ENCODE peak calls at places on chromosomes 5 and 9, in seven cellular contexts. O is HS-27A, W is fibroblast of the aortic adventitia, P is C1 segment of cervical spinal cord, E is left colon, M is germinal center, R is KBM-7. Q is an unnamed sample.

GRCh38 chr9:72038408-72038807 is 22.0 kb downstream of the C9orf57 start:
- DNase-seq in P (no peak), W (no peak), R (no peak), M (no peak), O (no peak), E (no peak), Q (no peak)

GRCh38 chr9:82549174-82549821 is 513.6 kb downstream of the RASEF start:
- DNase-seq in M (no peak), R (no peak), E (no peak), P (no peak), O (no peak), W (no peak), Q (no peak)

GRCh38 chr5:154945695-154946301 is 4.9 kb downstream of the MRPL22 start:
- DNase-seq in W (peak; percentile 51), E (no peak), M (peak; percentile 33), O (no peak), R (no peak), P (no peak), Q (no peak)

GRCh38 chr9:3527653-3527960 is 1.8 kb upstream of the RFX3 start:
- DNase-seq in M (no peak), P (no peak), E (no peak), W (no peak), R (peak; percentile 57), O (no peak), Q (no peak)

GRCh38 chr5:107592515-107592914 is 78.2 kb downstream of the EFNA5 start:
- DNase-seq in P (no peak), E (no peak), O (no peak), M (no peak), R (no peak), W (no peak), Q (no peak)

GRCh38 chr5:110050640-110051345 is 361.1 kb downstream of the MAN2A1 start:
- DNase-seq in W (no peak), P (no peak), O (no peak), M (no peak), E (no peak), R (no peak), Q (no peak)

GRCh38 chr9:8660383-8660782 is 860.8 kb upstream of the DMAC1 start:
- DNase-seq in W (peak; percentile 93), E (peak; percentile 38), R (peak; percentile 90), O (no peak), M (no peak), P (no peak), Q (no peak)

GRCh38 chr9:4417578-4418325 is 72.5 kb upstream of the SLC1A1 start:
- DNase-seq in R (no peak), P (no peak), O (no peak), W (peak; percentile 79), E (no peak), M (no peak), Q (no peak)

GRCh38 chr9:28970241-28970654 is 1397.0 kb upstream of the C9orf72 start:
- DNase-seq in M (no peak), E (no peak), O (no peak), P (no peak), W (no peak), R (no peak), Q (no peak)

GRCh38 chr5:134051305-134051704 is 46.5 kb upstream of the VDAC1 start:
- DNase-seq in O (no peak), E (no peak), M (no peak), P (no peak), W (no peak), R (no peak), Q (no peak)

GRCh38 chr9:124220551-124221451 is 36.9 kb upstream of the NEK6 start:
- DNase-seq in R (no peak), P (no peak), M (no peak), O (no peak), E (peak; percentile 80), W (peak; percentile 68), Q (no peak)

GRCh38 chr5:108295588-108296368 is 86.1 kb downstream of the FBXL17 start:
- DNase-seq in W (peak; percentile 56), P (no peak), M (no peak), R (no peak), O (no peak), E (no peak), Q (no peak)

GRCh38 chr9:86405086-86405491 is 50.9 kb upstream of the TUT7 start:
- DNase-seq in R (no peak), W (no peak), E (no peak), P (no peak), M (no peak), O (no peak), Q (no peak)

GRCh38 chr9:105438136-105438839 is 9.5 kb upstream of the FSD1L start:
- DNase-seq in E (no peak), O (no peak), P (no peak), R (no peak), M (no peak), W (peak; percentile 56), Q (no peak)

GRCh38 chr5:69519285-69519684 is 26.7 kb downstream of the OCLN start:
- DNase-seq in R (no peak), E (no peak), P (no peak), O (no peak), M (no peak), W (no peak), Q (no peak)

GRCh38 chr9:94948567-94949235 is 222.2 kb downstream of the AOPEP start:
- DNase-seq in O (no peak), M (no peak), P (no peak), R (no peak), W (peak; percentile 47), E (no peak), Q (no peak)

GRCh38 chr9:72894342-72894741 is 58.5 kb downstream of the ALDH1A1 start:
- DNase-seq in E (no peak), M (no peak), P (no peak), W (peak; percentile 32), O (peak; percentile 45), R (no peak), Q (no peak)

GRCh38 chr9:3478549-3478953 is 47.2 kb downstream of the RFX3 start:
- DNase-seq in M (peak; percentile 6), P (no peak), W (peak; percentile 82), R (no peak), E (no peak), O (no peak), Q (no peak)

GRCh38 chr5:60340326-60340725 is 359.6 kb downstream of the DEPDC1B start:
- DNase-seq in M (no peak), O (no peak), P (no peak), R (no peak), W (no peak), E (no peak), Q (no peak)

GRCh38 chr5:59188415-59189225 is 605.7 kb downstream of the RAB3C start:
- DNase-seq in O (no peak), R (peak; percentile 69), P (peak; percentile 22), E (peak; percentile 56), W (peak; percentile 75), M (peak; percentile 52), Q (no peak)

GRCh38 chr5:77631166-77631582 is 7.3 kb downstream of the OTP start:
- DNase-seq in R (no peak), W (no peak), E (no peak), P (no peak), M (no peak), O (no peak), Q (no peak)

GRCh38 chr5:9582406-9582805 is 36.5 kb upstream of the SEMA5A start:
- DNase-seq in O (no peak), W (no peak), P (no peak), M (no peak), E (no peak), R (no peak), Q (no peak)

GRCh38 chr5:39175273-39175955 is 43.9 kb downstream of the FYB1 start:
- DNase-seq in P (no peak), R (no peak), E (no peak), W (no peak), O (no peak), M (no peak), Q (no peak)

GRCh38 chr5:76495870-76496269 is 92.8 kb downstream of the IQGAP2 start:
- DNase-seq in O (no peak), R (no peak), W (no peak), E (no peak), P (no peak), M (no peak), Q (no peak)

GRCh38 chr5:159034083-159034824 is 65.5 kb downstream of the EBF1 start:
- DNase-seq in W (peak; percentile 57), O (no peak), M (no peak), R (no peak), E (no peak), P (no peak), Q (no peak)

GRCh38 chr5:98414938-98415337 is 358.5 kb upstream of the RGMB start:
- DNase-seq in M (no peak), E (no peak), P (no peak), W (peak; percentile 82), R (no peak), O (peak; percentile 68), Q (no peak)

GRCh38 chr9:89525673-89526374 is 27.9 kb upstream of the SEMA4D start:
- DNase-seq in O (no peak), E (no peak), R (peak; percentile 88), W (no peak), P (no peak), M (no peak), Q (no peak)

GRCh38 chr5:124662261-124662781 is 84.1 kb downstream of the ZNF608 start:
- DNase-seq in O (no peak), W (no peak), R (no peak), M (no peak), E (peak; percentile 54), P (no peak), Q (no peak)

GRCh38 chr5:8905021-8905420 is 640.9 kb downstream of the SEMA5A start:
- DNase-seq in P (no peak), M (no peak), E (no peak), R (no peak), O (peak; percentile 55), W (peak; percentile 91), Q (no peak)

GRCh38 chr5:6837519-6838110 is 124.4 kb downstream of the TENT4A start:
- DNase-seq in E (no peak), O (no peak), R (peak; percentile 51), M (peak; percentile 23), P (no peak), W (no peak), Q (peak; percentile 52)

GRCh38 chr9:121782514-121783110 is 131.2 kb downstream of the DAB2IP start:
- DNase-seq in P (no peak), R (no peak), W (no peak), O (no peak), E (no peak), M (no peak), Q (peak; percentile 66)

Q was measured in coronary artery.